ENCODE peak calls at places on chromosomes 2 and 18, in six cellular contexts. F is adrenal gland, H is Peyer's patch, V is ovary, Z is transverse colon, R is A549. C is an unnamed sample. For H3K4me1, the result is how much of the 10 kb centered on the place peaks cover.

GRCh38 chr2:96409543-96410184 is 74.1 kb downstream of the NCAPH start:
- DNase-seq in R (no peak), Z (no peak), V (no peak), H (no peak), F (peak), C (peak)

GRCh38 chr2:204050681-204051080 is 114.1 kb downstream of the ICOS start:
- DNase-seq in V (no peak), R (no peak), F (no peak), Z (no peak), H (no peak), C (no peak)

GRCh38 chr2:165870346-165870745 is 76.3 kb upstream of the GALNT3 start:
- DNase-seq in V (no peak), R (no peak), Z (no peak), H (no peak), F (no peak), C (no peak)

GRCh38 chr2:161044095-161044874 is 115.9 kb upstream of the TANK start:
- DNase-seq in V (peak), H (no peak), R (no peak), F (no peak), Z (no peak), C (no peak)

GRCh38 chr2:85277416-85278158 is 50.2 kb downstream of the TGOLN2 start:
- DNase-seq in R (no peak), F (peak), V (peak), Z (no peak), H (no peak), C (no peak)

GRCh38 chr2:30197570-30197969 is 33.8 kb upstream of the LBH start:
- DNase-seq in V (no peak), H (no peak), R (no peak), Z (no peak), F (no peak), C (no peak)

GRCh38 chr18:34933880-34934689 is 107.1 kb upstream of the MAPRE2 start:
- DNase-seq in H (no peak), Z (no peak), R (no peak), V (no peak), F (no peak), C (no peak)

GRCh38 chr18:76875390-76876330 is 53.3 kb downstream of the ZNF236 start:
- DNase-seq in V (peak), Z (peak), R (peak), F (peak), H (peak), C (peak)

GRCh38 chr2:202278944-202279343 is 13.4 kb downstream of the NOP58 start:
- DNase-seq in R (peak), F (no peak), V (no peak), Z (no peak), H (no peak), C (no peak)

GRCh38 chr2:33660416-33661118 is 61.5 kb upstream of the FAM98A start:
- DNase-seq in V (no peak), Z (no peak), F (no peak), H (no peak), R (no peak), C (no peak)

GRCh38 chr2:190858817-190859216 is 21.8 kb upstream of the GLS start:
- DNase-seq in F (no peak), V (no peak), Z (no peak), H (no peak), R (no peak), C (no peak)

GRCh38 chr18:24270937-24271380 is 126.7 kb downstream of the OSBPL1A start:
- DNase-seq in R (no peak), V (no peak), F (peak), H (no peak), Z (no peak), C (no peak)

GRCh38 chr2:3377279-3377611 is 373 bp downstream of the EIPR1 start:
- DNase-seq in F (peak), Z (no peak), V (no peak), H (no peak), R (peak), C (no peak)

GRCh38 chr2:200538139-200538538 is 12.1 kb downstream of the SGO2 start:
- DNase-seq in H (no peak), R (no peak), Z (no peak), F (no peak), V (no peak), C (no peak)

GRCh38 chr2:239377591-239377990 is 23.2 kb downstream of the HDAC4 start:
- DNase-seq in H (peak), R (no peak), V (no peak), F (no peak), Z (no peak), C (no peak)

GRCh38 chr2:55165567-55165966 is 66.5 kb downstream of the CLHC1 start:
- DNase-seq in F (no peak), H (no peak), R (no peak), V (no peak), Z (no peak), C (no peak)

GRCh38 chr2:55169915-55170314 is 62.2 kb downstream of the CLHC1 start:
- DNase-seq in F (no peak), R (no peak), V (no peak), Z (no peak), H (no peak), C (no peak)

GRCh38 chr2:55169359-55169758 is 62.7 kb downstream of the CLHC1 start:
- DNase-seq in F (no peak), V (no peak), H (no peak), R (no peak), Z (no peak), C (no peak)

GRCh38 chr2:55168221-55169154 is 63.6 kb downstream of the CLHC1 start:
- DNase-seq in Z (peak), R (peak), F (peak), H (peak), V (peak), C (peak)

DNA sequence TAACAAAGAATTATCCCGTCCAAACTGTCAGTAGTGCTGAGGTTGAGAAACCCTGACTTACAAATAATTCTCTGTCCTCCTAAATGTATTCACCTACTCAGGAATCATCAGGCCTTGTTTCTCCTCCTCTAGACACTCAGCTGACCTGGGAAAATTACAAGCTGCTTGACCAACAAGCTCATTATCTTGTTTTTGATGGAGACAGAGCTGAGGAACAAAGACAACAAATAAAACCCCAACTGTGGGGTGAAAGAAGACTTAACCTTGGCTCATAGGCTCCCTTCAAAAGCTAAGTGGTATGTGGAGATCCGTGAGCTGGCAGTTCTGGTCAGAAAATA is 64.5 kb downstream of the CLHC1 start:
- DNase-seq in Z (no peak), V (no peak), F (no peak), H (no peak), R (no peak), C (no peak)
- H3K4me1 ChIP-seq in Z (under half), V (under half), F (under half), H (under half), R (under half), C (under half)

GRCh38 chr2:82792316-82792715 is 1666.8 kb downstream of the SUCLG1 start:
- DNase-seq in Z (no peak), R (no peak), H (no peak), F (no peak), V (no peak), C (no peak)

GRCh38 chr2:82797469-82797868 is 1661.6 kb downstream of the SUCLG1 start:
- DNase-seq in V (no peak), H (no peak), Z (no peak), F (no peak), R (no peak), C (no peak)

GRCh38 chr2:82796132-82796531 is 1662.9 kb downstream of the SUCLG1 start:
- DNase-seq in V (no peak), R (no peak), Z (no peak), F (no peak), H (no peak), C (no peak)

GRCh38 chr2:82790277-82791021 is 1668.6 kb downstream of the SUCLG1 start:
- DNase-seq in R (no peak), H (no peak), V (no peak), F (no peak), Z (no peak), C (no peak)

DNA sequence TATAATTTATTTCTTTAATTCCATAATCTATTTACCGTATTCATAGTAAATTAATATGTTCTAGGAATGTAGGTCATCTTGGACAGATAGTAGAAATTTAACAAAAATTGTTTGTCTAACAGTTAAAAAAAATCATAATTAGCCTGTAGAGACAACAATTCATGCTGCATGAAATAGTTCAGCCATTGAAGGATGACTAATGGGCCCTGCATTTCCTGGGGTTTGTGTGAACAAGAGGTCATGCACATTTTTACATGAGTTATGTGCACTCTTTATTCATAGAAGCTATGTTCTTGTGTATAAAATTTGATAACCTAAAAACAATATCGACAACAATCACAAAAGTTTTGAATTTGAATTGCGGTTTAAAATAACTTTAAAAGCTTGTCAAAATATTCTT is 1663.6 kb downstream of the SUCLG1 start:
- DNase-seq in F (no peak), H (no peak), R (no peak), Z (no peak), V (no peak), C (no peak)
- H3K4me3 ChIP-seq in F (no peak), H (no peak), R (no peak), Z (no peak), V (no peak), C (no peak)

DNA sequence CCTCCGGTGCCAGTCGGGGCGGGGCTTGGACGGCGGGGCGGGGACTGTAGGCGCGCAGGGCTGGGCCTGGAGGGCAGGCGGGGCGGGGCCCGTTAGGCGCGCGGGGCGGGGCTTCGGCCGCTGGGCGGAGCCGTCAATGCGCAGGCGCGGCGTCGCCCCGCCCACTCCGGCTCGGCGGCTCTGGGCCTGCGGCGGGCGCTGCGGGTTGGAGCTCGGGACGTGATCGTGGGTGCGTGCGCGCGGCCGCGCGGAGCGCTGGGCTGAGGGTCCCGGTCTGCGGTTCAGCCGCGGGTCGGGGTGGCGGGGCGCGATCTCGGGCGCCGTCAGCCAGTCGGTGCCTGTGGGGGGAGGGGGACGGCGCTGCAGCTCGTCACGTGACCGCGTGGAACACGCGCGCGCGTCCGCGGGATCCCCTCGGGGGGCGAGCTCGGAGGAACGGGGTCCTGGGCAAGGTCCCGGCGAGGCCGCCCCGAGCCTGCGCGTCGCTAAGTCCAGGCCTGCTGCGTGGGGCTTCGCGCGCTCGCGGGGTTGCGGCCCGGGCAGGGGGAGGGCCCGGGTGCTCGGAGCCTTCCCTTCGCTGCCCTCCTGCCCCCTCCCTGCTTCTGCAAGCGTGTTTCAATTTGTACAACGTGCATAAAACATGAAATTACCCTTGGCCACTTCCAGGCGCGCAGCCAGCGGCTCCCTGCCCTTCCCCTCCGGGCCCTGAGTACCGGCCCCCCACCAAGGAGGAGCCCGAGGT is at the start of gene D2HGDH:
- DNase-seq in Z (peak), H (peak), V (peak), R (peak), F (peak), C (peak)
- TF ChIP-seq POLR2A in Z (peak), H (peak), V (peak), R (peak), F (peak), C (peak)

DNA sequence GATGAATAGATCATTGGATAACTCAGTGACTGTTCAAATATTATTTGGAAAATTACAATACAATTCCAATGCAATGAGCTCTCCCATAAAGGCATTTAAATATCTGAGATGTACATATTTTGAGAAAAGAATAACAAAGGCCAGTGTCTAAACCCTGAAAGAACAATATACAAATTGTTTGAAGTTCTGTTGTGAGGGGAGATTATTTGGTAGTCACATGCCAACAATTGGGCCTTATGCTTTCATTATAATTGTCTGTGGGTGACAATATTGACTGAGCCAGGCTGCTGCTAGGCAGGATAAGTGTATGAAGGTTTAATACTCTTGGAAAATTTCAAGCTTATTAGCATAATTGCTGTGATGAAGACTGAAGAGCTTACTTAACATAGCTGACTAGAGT is 4.9 kb upstream of the SMAD2 start:
- DNase-seq in R (no peak), H (no peak), Z (no peak), F (no peak), V (no peak), C (no peak)
- H3K4me1 ChIP-seq in R (under half), H (under half), Z (under half), F (under half), V (under half), C (under half)

GRCh38 chr2:63047193-63047533 is 3.5 kb upstream of the OTX1 start:
- DNase-seq in R (no peak), H (no peak), V (no peak), Z (no peak), F (no peak), C (no peak)
- H3K4me3 ChIP-seq in R (no peak), H (peak), V (no peak), Z (no peak), F (no peak), C (peak)

GRCh38 chr2:46803551-46803885 is 112.1 kb downstream of the MCFD2 start:
- DNase-seq in F (no peak), Z (no peak), R (no peak), H (peak), V (no peak), C (no peak)

GRCh38 chr2:46802665-46803550 is 112.7 kb downstream of the MCFD2 start:
- DNase-seq in R (no peak), H (peak), F (no peak), Z (no peak), V (no peak), C (no peak)

GRCh38 chr2:46800625-46801024 is 115.0 kb downstream of the MCFD2 start:
- DNase-seq in V (no peak), H (no peak), R (no peak), F (no peak), Z (no peak), C (no peak)

GRCh38 chr2:46800218-46800617 is 115.4 kb downstream of the MCFD2 start:
- DNase-seq in R (no peak), F (peak), H (no peak), Z (no peak), V (no peak), C (no peak)

GRCh38 chr2:46801731-46802664 is 113.6 kb downstream of the MCFD2 start:
- DNase-seq in Z (no peak), R (no peak), H (peak), F (peak), V (no peak), C (no peak)
- TF ChIP-seq POLR2A in Z (no peak), R (no peak), H (no peak), F (no peak), V (no peak), C (no peak)

GRCh38 chr2:217216982-217217381 is 357.1 kb upstream of the TNP1 start:
- DNase-seq in H (no peak), R (no peak), F (no peak), Z (no peak), V (no peak), C (no peak)
- H3K4me1 ChIP-seq in H (under half), R (under half), F (under half), Z (under half), V (under half), C (under half)